ENCODE peak calls at places on chromosome 12, in seven cellular contexts. S is stomach, N is left ventricle myocardium inferior, K is testis, D is cardiac muscle cell, H is HepG2, Z is ovary. O is an unnamed sample.

GRCh38 chr12:49550853-49551252 is 12.0 kb downstream of the KCNH3 start:
- DNase-seq in S (no peak), N (no peak), K (no peak), D (no peak), H (peak; percentile 67), Z (no peak), O (no peak)

GRCh38 chr12:619346-619745 is 43.9 kb downstream of the NINJ2 start:
- DNase-seq in S (no peak), N (no peak), K (no peak), D (no peak), H (no peak), Z (no peak), O (no peak)

GRCh38 chr12:89040146-89040964 is 311.9 kb downstream of the DUSP6 start:
- DNase-seq in S (peak; percentile 33), N (no peak), K (no peak), D (peak; percentile 43), H (no peak), Z (no peak), O (peak; percentile 61)

GRCh38 chr12:133220521-133220920 is 15.2 kb downstream of the ANHX start:
- DNase-seq in S (no peak), N (no peak), K (no peak), D (no peak), H (no peak), Z (no peak), O (no peak)

GRCh38 chr12:47236109-47236714 is 156.5 kb upstream of the AMIGO2 start:
- DNase-seq in S (no peak), N (no peak), K (no peak), D (peak; percentile 91), H (no peak), Z (no peak), O (no peak)

GRCh38 chr12:53536962-53537361 is 29.7 kb upstream of the NPFF start:
- DNase-seq in S (no peak), N (no peak), K (no peak), D (no peak), H (no peak), Z (no peak), O (no peak)

GRCh38 chr12:39441963-39442894 is 691 bp downstream of the KIF21A start:
- DNase-seq in S (peak; percentile 34), N (peak; percentile 36), K (peak; percentile 58), D (peak; percentile 46), H (peak; percentile 39), Z (no peak), O (no peak)

GRCh38 chr12:52372216-52373154 is 5.2 kb upstream of the KRT85 start:
- DNase-seq in S (peak; percentile 88), N (peak; percentile 74), K (peak; percentile 91), D (peak; percentile 96), H (peak; percentile 53), Z (peak; percentile 59), O (peak; percentile 82)

DNA sequence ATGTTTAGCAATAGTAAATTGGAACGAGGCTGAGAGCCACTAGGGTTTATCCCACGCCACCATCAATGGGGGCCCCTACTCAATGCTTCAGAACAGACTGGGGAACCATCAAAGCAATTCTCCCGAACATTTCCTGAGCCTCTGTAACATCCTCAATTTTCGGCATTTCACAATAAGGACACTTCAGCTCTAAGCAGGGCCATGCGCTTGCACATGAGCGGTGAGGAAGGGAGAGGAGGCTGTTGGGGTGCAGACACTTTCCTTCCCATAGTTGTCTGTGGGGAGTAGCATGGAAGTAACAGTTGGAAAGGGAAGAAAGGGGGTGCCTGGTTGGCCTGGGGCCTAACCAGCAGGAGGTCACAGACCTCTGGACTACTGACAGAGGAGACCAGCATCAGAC is 129.8 kb upstream of the PRMT8 start:
- DNase-seq in S (no peak), N (no peak), K (no peak), D (no peak), H (no peak), Z (no peak), O (no peak)
- H3K27me3 ChIP-seq in S (peaks cover 7% of the 10 kb centered on the region), N (peaks cover 80% of the 10 kb centered on the region), K (no peaks in the 10 kb centered on the region), D (peaks cover 35% of the 10 kb centered on the region), H (peaks cover 6% of the 10 kb centered on the region), Z (peaks cover 3% of the 10 kb centered on the region), O (peaks cover 37% of the 10 kb centered on the region)

GRCh38 chr12:8987589-8988205 is 1.6 kb upstream of the KLRG1 start:
- DNase-seq in S (no peak), N (no peak), K (no peak), D (no peak), H (no peak), Z (no peak), O (no peak)
- H3K4me3 ChIP-seq in S (no peak overlapping the region), N (no peak overlapping the region), K (no peak overlapping the region), D (no peak overlapping the region), H (no peak overlapping the region), Z (no peak overlapping the region), O (no peak overlapping the region)

GRCh38 chr12:125093681-125094025 is 28.4 kb downstream of the AACS start:
- DNase-seq in S (no peak), N (no peak), K (no peak), D (no peak), H (no peak), Z (no peak), O (no peak)
- H3K4me1 ChIP-seq in S (peaks cover 39% of the 10 kb centered on the region), N (peaks cover 22% of the 10 kb centered on the region), K (no peaks in the 10 kb centered on the region), D (no peaks in the 10 kb centered on the region), H (peaks cover 65% of the 10 kb centered on the region), Z (peaks cover 3% of the 10 kb centered on the region), O (peaks cover 18% of the 10 kb centered on the region)

GRCh38 chr12:93875157-93875556 is 198.0 kb downstream of the CRADD start:
- DNase-seq in S (no peak), N (no peak), K (no peak), D (no peak), H (no peak), Z (no peak), O (no peak)

GRCh38 chr12:93865751-93866150 is 188.6 kb downstream of the CRADD start:
- DNase-seq in S (no peak), N (no peak), K (no peak), D (no peak), H (no peak), Z (no peak), O (no peak)

GRCh38 chr12:93868771-93869170 is 191.6 kb downstream of the CRADD start:
- DNase-seq in S (no peak), N (no peak), K (peak; percentile 30), D (peak; percentile 92), H (no peak), Z (no peak), O (no peak)

GRCh38 chr12:93873561-93873960 is 196.4 kb downstream of the CRADD start:
- DNase-seq in S (no peak), N (no peak), K (no peak), D (no peak), H (no peak), Z (no peak), O (no peak)

GRCh38 chr12:93870020-93870795 is 193.0 kb downstream of the CRADD start:
- DNase-seq in S (no peak), N (no peak), K (no peak), D (no peak), H (no peak), Z (no peak), O (no peak)
- H3K27me3 ChIP-seq in S (no peaks in the 10 kb centered on the region), N (no peaks in the 10 kb centered on the region), K (no peaks in the 10 kb centered on the region), D (no peaks in the 10 kb centered on the region), H (no peaks in the 10 kb centered on the region), Z (no peaks in the 10 kb centered on the region), O (no peaks in the 10 kb centered on the region)

GRCh38 chr12:6605425-6606330 is 1.5 kb downstream of the CHD4 start:
- DNase-seq in S (no peak), N (peak; percentile 17), K (peak; percentile 44), D (peak; percentile 25), H (no peak), Z (no peak), O (no peak)

GRCh38 chr12:6604254-6605029 is 2.7 kb downstream of the CHD4 start:
- DNase-seq in S (no peak), N (no peak), K (peak; percentile 26), D (peak; percentile 42), H (no peak), Z (no peak), O (peak; percentile 35)

GRCh38 chr12:6606331-6607131 is 648 bp downstream of the CHD4 start:
- DNase-seq in S (peak; percentile 59), N (peak; percentile 77), K (peak; percentile 83), D (peak; percentile 50), H (peak; percentile 31), Z (peak; percentile 85), O (peak; percentile 72)

GRCh38 chr12:6602526-6602925 is 4.7 kb downstream of the CHD4 start:
- DNase-seq in S (no peak), N (no peak), K (no peak), D (no peak), H (no peak), Z (no peak), O (no peak)

GRCh38 chr12:6603095-6603567 is 4.0 kb downstream of the CHD4 start:
- DNase-seq in S (no peak), N (peak; percentile 64), K (peak; percentile 43), D (peak; percentile 62), H (no peak), Z (no peak), O (peak; percentile 19)
- H3K4me3 ChIP-seq in S (peak overlapping the region; percentile 94), N (peak overlapping the region; percentile 99), K (no peak overlapping the region), D (no peak overlapping the region), H (no peak overlapping the region), Z (no peak overlapping the region), O (no peak overlapping the region)

DNA sequence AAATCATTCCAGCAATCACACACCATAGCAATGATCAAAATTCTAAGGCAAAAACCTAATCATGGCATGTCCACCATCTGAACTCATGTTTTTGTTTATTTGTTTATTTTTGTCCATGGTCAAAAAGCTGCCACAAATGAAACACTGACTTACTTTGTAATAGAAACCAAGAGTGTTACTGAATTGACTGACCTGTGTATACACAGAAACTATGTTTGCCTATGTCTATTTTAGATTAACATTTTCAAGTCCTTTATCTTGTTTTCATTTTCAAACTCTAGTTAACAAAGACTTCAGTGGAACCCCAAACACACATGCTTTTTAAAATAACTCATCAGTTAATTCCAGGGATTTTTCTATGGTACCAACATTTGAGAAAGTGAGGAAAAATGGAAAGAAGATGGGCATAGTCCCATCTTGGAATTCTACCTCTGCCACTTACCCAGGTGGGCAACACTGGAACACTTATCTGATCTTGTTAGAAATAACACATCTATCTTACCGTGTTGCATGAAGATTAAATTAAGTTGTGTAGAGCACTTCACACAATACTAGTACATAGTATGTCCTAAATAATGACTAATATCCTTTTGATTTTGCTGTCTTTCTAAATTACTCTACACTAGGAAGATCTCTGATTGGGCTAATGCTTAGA is 6.4 kb downstream of the LUM start:
- DNase-seq in S (no peak), N (no peak), K (no peak), D (no peak), H (no peak), Z (no peak), O (no peak)
- H3K4me1 ChIP-seq in S (no peaks in the 10 kb centered on the region), N (no peaks in the 10 kb centered on the region), K (no peaks in the 10 kb centered on the region), D (no peaks in the 10 kb centered on the region), H (no peaks in the 10 kb centered on the region), Z (no peaks in the 10 kb centered on the region), O (no peaks in the 10 kb centered on the region)